ENCODE peak calls at places on chromosomes 4 and X, in eight cellular contexts. W, R, J, U, X, G, Q and I are unnamed samples.

GRCh38 chr4:52604215-52604614 is 54.9 kb downstream of the USP46 start:
- DNase-seq in W (no peak), R (no peak), J (peak; percentile 15), U (no peak), X (no peak), G (no peak), Q (no peak), I (no peak)

GRCh38 chr4:153971878-153972277 is 183.0 kb upstream of the SFRP2 start:
- DNase-seq in W (no peak), R (no peak), J (no peak), U (no peak), X (no peak), G (no peak), Q (no peak), I (no peak)

GRCh38 chr4:186855111-186855510 is 131.5 kb upstream of the FAT1 start:
- DNase-seq in W (no peak), R (no peak), J (no peak), U (no peak), X (no peak), G (no peak), Q (no peak), I (no peak)

GRCh38 chr4:149050840-149051239 is 608.6 kb upstream of the NR3C2 start:
- DNase-seq in W (no peak), R (no peak), J (no peak), U (no peak), X (no peak), G (no peak), Q (no peak), I (no peak)

GRCh38 chr4:163087805-163088204 is 78.9 kb downstream of the NAF1 start:
- DNase-seq in W (no peak), R (no peak), J (no peak), U (no peak), X (no peak), G (no peak), Q (no peak), I (no peak)

GRCh38 chr4:4762300-4762699 is 97.2 kb upstream of the MSX1 start:
- DNase-seq in W (no peak), R (no peak), J (no peak), U (no peak), X (no peak), G (no peak), Q (no peak), I (no peak)

GRCh38 chrX:53190363-53190960 is 34.5 kb downstream of the KDM5C start:
- DNase-seq in W (peak; percentile 32), R (no peak), J (peak; percentile 85), U (peak; percentile 26), X (no peak), G (no peak), Q (peak; percentile 39), I (no peak)

GRCh38 chrX:298993-299392 is 17.8 kb downstream of the PLCXD1 start:
- DNase-seq in W (no peak), R (no peak), J (peak; percentile 17), U (no peak), X (peak; percentile 60), G (no peak), Q (no peak), I (no peak)

GRCh38 chr4:46270986-46271596 is 118.8 kb downstream of the GABRA2 start:
- DNase-seq in W (peak; percentile 45), R (peak; percentile 17), J (no peak), U (peak; percentile 38), X (no peak), G (no peak), Q (peak; percentile 19), I (peak; percentile 7)

GRCh38 chr4:77074961-77075855 is 581 bp downstream of the CCNI start:
- DNase-seq in W (peak; percentile 87), R (peak; percentile 70), J (peak; percentile 84), U (peak; percentile 78), X (peak; percentile 94), G (peak; percentile 94), Q (peak; percentile 80), I (peak; percentile 76)

GRCh38 chr4:174749091-174749490 is 80.0 kb downstream of the GLRA3 start:
- DNase-seq in W (no peak), R (no peak), J (no peak), U (no peak), X (no peak), G (no peak), Q (no peak), I (peak; percentile 52)

GRCh38 chrX:3712870-3713224 is 602 bp downstream of the PRKX start:
- DNase-seq in W (no peak), R (no peak), J (no peak), U (no peak), X (peak; percentile 85), G (no peak), Q (no peak), I (no peak)

GRCh38 chr4:15400911-15401671 is 26.7 kb upstream of the C1QTNF7 start:
- DNase-seq in W (no peak), R (no peak), J (no peak), U (peak; percentile 13), X (peak; percentile 85), G (no peak), Q (no peak), I (peak; percentile 93)

GRCh38 chrX:139739138-139739537 is 31.2 kb upstream of the MCF2 start:
- DNase-seq in W (no peak), R (no peak), J (no peak), U (no peak), X (no peak), G (no peak), Q (no peak), I (peak; percentile 34)

GRCh38 chr4:143336828-143337599 is at the start of gene GAB1:
- DNase-seq in W (peak; percentile 86), R (peak; percentile 71), J (peak; percentile 86), U (peak; percentile 92), X (peak; percentile 93), G (no peak), Q (peak; percentile 94), I (peak; percentile 89)

GRCh38 chr4:143339497-143339896 is 2.8 kb downstream of the GAB1 start:
- DNase-seq in W (no peak), R (no peak), J (no peak), U (no peak), X (no peak), G (no peak), Q (no peak), I (no peak)

GRCh38 chr4:143338313-143338712 is 1.6 kb downstream of the GAB1 start:
- DNase-seq in W (no peak), R (no peak), J (no peak), U (no peak), X (no peak), G (no peak), Q (no peak), I (no peak)

GRCh38 chr4:143335979-143336827 is 473 bp upstream of the GAB1 start:
- DNase-seq in W (peak; percentile 93), R (peak; percentile 71), J (peak; percentile 92), U (peak; percentile 90), X (peak; percentile 97), G (peak; percentile 96), Q (peak; percentile 95), I (peak; percentile 95)

GRCh38 chr4:143337600-143338287 is 1.1 kb downstream of the GAB1 start:
- DNase-seq in W (peak; percentile 51), R (peak; percentile 70), J (peak; percentile 48), U (peak; percentile 78), X (peak; percentile 78), G (no peak), Q (peak; percentile 54), I (peak; percentile 79)
- H3K4me3 ChIP-seq in W (peak overlapping the region; percentile 97), R (peak overlapping the region; percentile 89), J (peak overlapping the region; percentile 92), U (peak overlapping the region; percentile 95), X (peak overlapping the region; percentile 90), G (peak overlapping the region; percentile 90), Q (peak overlapping the region; percentile 71), I (peak overlapping the region; percentile 91)

DNA sequence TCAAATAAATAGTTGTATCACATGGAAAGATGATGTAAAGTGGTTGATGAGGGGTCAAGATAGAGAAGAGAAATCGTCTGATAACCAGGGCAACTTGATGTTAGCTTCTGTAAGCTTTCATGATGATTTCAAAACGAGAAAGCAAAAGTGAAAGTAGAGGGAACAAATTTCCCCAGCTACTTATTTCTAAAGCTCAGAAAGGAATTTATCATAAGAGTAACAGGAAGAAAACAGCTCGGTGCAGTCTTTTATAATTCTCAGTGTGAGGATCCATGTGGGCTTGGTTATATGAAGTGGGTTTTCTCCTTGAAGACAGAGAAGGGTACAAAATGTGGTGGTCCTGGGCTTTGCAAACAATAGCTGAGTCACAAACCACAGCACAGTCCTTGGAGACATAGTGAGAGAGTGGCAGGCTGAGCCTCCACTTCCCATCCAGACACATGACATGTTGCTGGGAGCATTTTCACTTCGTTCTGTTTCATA is 32.1 kb upstream of the GLRA2 start:
- DNase-seq in W (no peak), R (no peak), J (no peak), U (no peak), X (no peak), G (no peak), Q (no peak), I (peak; percentile 53)
- H3K4me3 ChIP-seq in W (no peak overlapping the region), R (no peak overlapping the region), J (no peak overlapping the region), U (no peak overlapping the region), X (peak overlapping the region; percentile 39), G (peak overlapping the region; percentile 34), Q (no peak overlapping the region), I (peak overlapping the region; percentile 72)

GRCh38 chrX:73943572-73943899 is 360.4 kb upstream of the ZCCHC13 start:
- DNase-seq in W (no peak), R (no peak), J (no peak), U (no peak), X (no peak), G (no peak), Q (no peak), I (no peak)
- H3K4me3 ChIP-seq in W (peak overlapping the region; percentile 66), R (peak overlapping the region; percentile 80), J (no peak overlapping the region), U (no peak overlapping the region), X (peak overlapping the region; percentile 91), G (peak overlapping the region; percentile 74), Q (peak overlapping the region; percentile 85), I (peak overlapping the region; percentile 96)

DNA sequence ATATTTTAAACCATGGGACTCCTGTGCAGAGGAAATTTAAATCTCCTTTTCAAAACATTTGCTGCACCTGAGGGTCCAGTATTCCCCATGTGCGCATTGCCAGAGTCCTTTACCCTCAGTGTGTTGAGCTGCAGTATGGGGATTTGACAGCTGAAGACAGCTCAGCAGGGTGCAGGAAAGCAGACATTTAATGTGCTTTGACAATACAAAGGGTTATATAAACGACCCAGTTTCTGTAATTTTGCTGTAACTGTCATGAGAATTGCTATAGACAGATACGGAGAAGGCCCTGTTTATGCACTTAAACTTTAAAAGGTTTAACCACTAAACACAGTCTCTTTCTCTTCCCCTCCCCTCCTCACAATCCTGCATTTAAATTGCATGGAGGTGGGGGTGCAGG is 393.4 kb downstream of the MID1IP1 start:
- DNase-seq in W (no peak), R (no peak), J (no peak), U (no peak), X (no peak), G (no peak), Q (no peak), I (no peak)
- H3K4me3 ChIP-seq in W (no peak overlapping the region), R (no peak overlapping the region), J (no peak overlapping the region), U (no peak overlapping the region), X (no peak overlapping the region), G (no peak overlapping the region), Q (no peak overlapping the region), I (no peak overlapping the region)

GRCh38 chr4:138953962-138954371 is 61.6 kb upstream of the NOCT start:
- DNase-seq in W (no peak), R (no peak), J (no peak), U (no peak), X (no peak), G (no peak), Q (no peak), I (peak; percentile 89)
- H3K4me3 ChIP-seq in W (no peak overlapping the region), R (no peak overlapping the region), J (no peak overlapping the region), U (no peak overlapping the region), X (no peak overlapping the region), G (no peak overlapping the region), Q (no peak overlapping the region), I (no peak overlapping the region)